ENCODE peak calls at places on chromosomes 16 and 17, in five cellular contexts. H is neural progenitor cell, E is Calu3, D is GM12864, K is PC-3. Y is an unnamed sample.

GRCh38 chr17:1275962-1276736 is 3.3 kb upstream of the TRARG1 start:
- DNase-seq in K (peak), E (peak), H (peak), D (no peak), Y (peak)

GRCh38 chr17:44323359-44324091 is 1.1 kb downstream of the SLC25A39 start:
- DNase-seq in H (no peak), E (no peak), D (no peak), K (no peak), Y (no peak)

GRCh38 chr17:43782903-43783462 is 2.7 kb downstream of the CFAP97D1 start:
- DNase-seq in H (no peak), K (no peak), E (no peak), D (no peak), Y (no peak)

GRCh38 chr17:57442401-57442823 is 186.1 kb downstream of the MSI2 start:
- DNase-seq in D (no peak), E (no peak), K (no peak), H (no peak), Y (no peak)

GRCh38 chr17:29590261-29590978 is 972 bp upstream of the GIT1 start:
- DNase-seq in H (no peak), K (no peak), E (no peak), D (no peak), Y (peak)

GRCh38 chr16:54540525-54541180 is 254.1 kb upstream of the IRX3 start:
- DNase-seq in H (no peak), K (no peak), D (no peak), E (no peak), Y (no peak)

GRCh38 chr16:1145383-1146100 is 7.4 kb upstream of the CACNA1H start:
- DNase-seq in D (no peak), H (peak), K (no peak), E (no peak), Y (peak)

GRCh38 chr17:57273471-57273870 is 17.1 kb downstream of the MSI2 start:
- DNase-seq in K (no peak), H (no peak), D (no peak), E (no peak), Y (no peak)

GRCh38 chr16:13064821-13065220 is 163.4 kb downstream of the SHISA9 start:
- DNase-seq in D (no peak), E (no peak), K (no peak), H (no peak), Y (no peak)

GRCh38 chr16:84454611-84455010 is 49.8 kb downstream of the MEAK7 start:
- DNase-seq in K (no peak), H (no peak), D (no peak), E (no peak), Y (no peak)

GRCh38 chr17:66975614-66976378 is 11.3 kb downstream of the CACNG4 start:
- DNase-seq in H (peak), E (peak), D (no peak), K (peak), Y (no peak)

GRCh38 chr17:2815781-2816185 is 19.5 kb downstream of the RAP1GAP2 start:
- DNase-seq in K (peak), H (peak), E (no peak), D (no peak), Y (no peak)

GRCh38 chr17:46821482-46822387 is 3.2 kb upstream of the WNT3 start:
- DNase-seq in E (no peak), D (no peak), K (no peak), H (peak), Y (no peak)

GRCh38 chr17:77505460-77505769 is 364.6 kb downstream of the SEC14L1 start:
- DNase-seq in D (no peak), H (no peak), K (no peak), E (no peak), Y (no peak)

GRCh38 chr16:84806256-84806889 is 13.4 kb upstream of the CRISPLD2 start:
- DNase-seq in E (peak), D (no peak), H (no peak), K (peak), Y (peak)

GRCh38 chr16:25045696-25046381 is 30.7 kb upstream of the ARHGAP17 start:
- DNase-seq in K (peak), E (no peak), D (no peak), H (no peak), Y (no peak)

GRCh38 chr17:65231662-65232335 is 94.6 kb downstream of the RGS9 start:
- DNase-seq in E (peak), K (peak), H (peak), D (no peak), Y (peak)

GRCh38 chr17:83183150-83183820 is 103.9 kb downstream of the METRNL start:
- DNase-seq in E (no peak), H (no peak), K (no peak), D (no peak), Y (no peak)

GRCh38 chr16:47096297-47096696 is 47.4 kb downstream of the NETO2 start:
- DNase-seq in K (no peak), D (no peak), E (no peak), H (no peak), Y (no peak)
- TF ChIP-seq CTCF in K (no peak), D (no peak), E (no peak), H (no peak), Y (no peak)

GRCh38 chr17:72077326-72077960 is 43.4 kb upstream of the SOX9 start:
- DNase-seq in D (no peak), K (peak), H (peak), E (no peak), Y (no peak)
- TF ChIP-seq CTCF in D (peak), K (peak), H (peak), E (no peak), Y (no peak)

DNA sequence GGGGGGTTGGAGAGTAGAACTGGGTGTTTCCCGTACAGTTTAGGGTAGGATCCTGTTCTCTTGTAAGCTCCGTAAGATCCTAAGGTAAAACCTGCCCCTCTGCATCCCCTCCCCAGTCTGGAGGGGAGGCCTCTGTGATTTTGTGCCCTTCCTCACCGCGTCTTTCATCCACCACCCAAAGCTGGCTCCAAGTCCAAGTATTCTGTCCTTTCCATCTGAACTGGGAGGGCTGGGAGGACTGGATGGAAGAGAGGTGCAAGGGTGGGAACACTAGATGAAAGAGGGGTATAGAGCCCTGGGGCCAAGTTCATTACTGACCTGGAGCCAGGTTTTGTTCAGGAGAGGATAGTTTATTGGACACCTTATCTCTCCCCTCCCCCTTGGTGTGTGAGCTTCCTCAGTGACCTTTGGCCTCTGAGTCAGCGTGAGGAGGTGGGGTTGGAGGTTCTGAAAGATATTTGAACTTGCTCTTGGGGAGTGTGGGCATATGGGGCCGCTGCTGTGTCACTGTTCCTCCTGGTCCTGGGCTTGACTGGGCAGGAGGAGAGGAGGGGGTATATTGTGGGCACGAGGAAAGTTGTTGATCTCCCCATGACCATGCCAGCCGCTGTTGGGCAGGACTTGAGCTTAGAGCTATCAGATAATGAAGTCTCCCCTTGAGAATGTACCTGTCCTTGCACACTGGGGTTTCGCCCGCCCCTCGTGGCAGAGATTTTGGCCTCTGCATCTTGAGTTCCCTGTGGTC is 1.6 kb downstream of the LASP1 start:
- DNase-seq in E (peak), D (no peak), K (peak), H (peak), Y (no peak)
- TF ChIP-seq CTCF in E (peak), D (no peak), K (peak), H (no peak), Y (no peak)

GRCh38 chr16:50671644-50672260 is 9.4 kb downstream of the SNX20 start:
- DNase-seq in H (peak), D (no peak), K (peak), E (peak), Y (peak)
- TF ChIP-seq CTCF in H (peak), D (peak), K (peak), E (peak), Y (peak)

GRCh38 chr16:9092282-9092962 is 978 bp downstream of the HAPSTR1 start:
- DNase-seq in E (peak), K (no peak), H (peak), D (no peak), Y (peak)
- TF ChIP-seq CTCF in E (no peak), K (no peak), H (peak), D (no peak), Y (no peak)

DNA sequence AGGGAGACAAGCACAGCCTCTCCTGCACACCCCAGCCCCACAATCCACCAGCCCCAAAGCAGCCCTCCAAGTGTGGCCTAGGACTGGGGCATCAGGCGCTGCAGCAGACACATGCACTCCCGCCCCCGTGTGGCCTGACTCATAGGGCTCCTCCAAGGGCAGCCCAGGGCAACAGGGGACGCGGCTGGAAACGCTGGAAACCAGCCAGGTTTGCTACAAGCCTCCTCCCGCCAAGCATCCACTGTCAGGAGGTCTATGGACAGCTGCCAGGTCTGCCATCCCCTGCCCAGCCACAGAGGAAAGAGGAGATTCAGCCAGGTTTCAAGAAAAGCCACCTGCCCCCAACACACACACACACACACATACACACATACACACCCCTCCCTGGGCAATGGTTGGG is 25.8 kb downstream of the SRCIN1 start:
- DNase-seq in E (peak), D (no peak), K (peak), H (peak), Y (peak)
- TF ChIP-seq CTCF in E (peak), D (peak), K (peak), H (peak), Y (no peak)

GRCh38 chr17:80049986-80050385 is 13.5 kb downstream of the CCDC40 start:
- DNase-seq in H (no peak), E (no peak), D (no peak), K (no peak), Y (no peak)
- TF ChIP-seq CTCF in H (no peak), E (no peak), D (no peak), K (no peak), Y (no peak)

DNA sequence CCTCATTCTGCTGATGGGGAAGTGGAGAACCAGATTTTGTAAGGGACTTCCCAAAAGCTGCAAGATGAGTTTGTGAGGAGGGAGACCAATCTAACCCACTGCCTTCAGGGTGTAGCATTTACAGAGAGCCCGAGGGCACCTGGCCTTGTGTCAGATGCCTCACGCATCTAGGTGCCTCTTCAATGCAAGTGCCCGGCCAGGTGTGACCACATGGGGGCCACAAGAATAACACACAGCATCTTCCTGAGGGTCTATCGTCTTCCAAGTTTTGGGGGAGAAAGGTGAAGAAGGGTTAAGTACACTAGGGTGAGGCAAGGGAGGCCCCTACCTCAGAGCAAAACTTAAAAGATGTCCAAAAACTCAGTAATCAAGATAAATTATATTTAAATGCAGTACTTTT is 401.7 kb upstream of the CDH5 start:
- DNase-seq in D (no peak), K (peak), H (no peak), E (no peak), Y (no peak)
- TF ChIP-seq CTCF in D (no peak), K (peak), H (no peak), E (peak), Y (no peak)

GRCh38 chr16:74199842-74200124 is 96.8 kb upstream of the PSMD7 start:
- DNase-seq in H (no peak), D (no peak), K (no peak), E (no peak), Y (no peak)
- TF ChIP-seq CTCF in H (no peak), D (no peak), K (no peak), E (no peak), Y (no peak)